ENCODE peak calls at places on chromosomes 7 and 10, in four cellular contexts. E, F, L and Q are unnamed samples.

GRCh38 chr7:776992-777520 is 50.0 kb upstream of the PRKAR1B start:
- DNase-seq in E (no peak), F (no peak), L (no peak), Q (no peak)

GRCh38 chr10:70903262-70903921 is 15.0 kb upstream of the PCBD1 start:
- DNase-seq in E (peak), F (no peak), L (peak), Q (peak)

GRCh38 chr10:131371571-131371970 is 60.0 kb upstream of the TCERG1L start:
- DNase-seq in E (no peak), F (no peak), L (no peak), Q (no peak)

GRCh38 chr7:51123322-51124021 is 193.1 kb downstream of the COBL start:
- DNase-seq in E (no peak), F (no peak), L (peak), Q (no peak)

GRCh38 chr10:99551158-99551557 is 18.4 kb downstream of the NKX2-3 start:
- DNase-seq in E (no peak), F (no peak), L (no peak), Q (no peak)

GRCh38 chr7:140534743-140535142 is 55.4 kb upstream of the MKRN1 start:
- DNase-seq in E (no peak), F (no peak), L (no peak), Q (no peak)

GRCh38 chr7:158946329-158946728 is 90.0 kb downstream of the DYNC2I1 start:
- DNase-seq in E (no peak), F (no peak), L (no peak), Q (no peak)

GRCh38 chr7:122919643-122920181 is 33.5 kb upstream of the CADPS2 start:
- DNase-seq in E (no peak), F (no peak), L (no peak), Q (no peak)

GRCh38 chr10:29239569-29240472 is 49.0 kb upstream of the LYZL1 start:
- DNase-seq in E (peak), F (no peak), L (peak), Q (peak)

GRCh38 chr10:132713421-132714095 is 72.4 kb downstream of the NKX6-2 start:
- DNase-seq in E (no peak), F (no peak), L (no peak), Q (no peak)

GRCh38 chr7:130669051-130669700 is 628 bp upstream of the COPG2 start:
- DNase-seq in E (no peak), F (no peak), L (no peak), Q (no peak)

GRCh38 chr10:72588266-72588665 is 37.6 kb downstream of the MICU1 start:
- DNase-seq in E (no peak), F (no peak), L (no peak), Q (no peak)

GRCh38 chr10:105538933-105539332 is 897.8 kb downstream of the SORCS3 start:
- DNase-seq in E (no peak), F (no peak), L (no peak), Q (no peak)

GRCh38 chr7:101743995-101744360 is 73.4 kb upstream of the CUX1 start:
- DNase-seq in E (no peak), F (no peak), L (no peak), Q (no peak)

GRCh38 chr7:121369462-121369861 is 26.6 kb downstream of the FAM3C start:
- DNase-seq in E (peak), F (no peak), L (peak), Q (peak)

GRCh38 chr10:58701398-58702135 is 188.9 kb downstream of the BICC1 start:
- DNase-seq in E (no peak), F (no peak), L (no peak), Q (no peak)

GRCh38 chr7:130476287-130477001 is 15.4 kb upstream of the MEST start:
- DNase-seq in E (no peak), F (no peak), L (no peak), Q (no peak)

GRCh38 chr7:151644554-151644953 is 124.9 kb upstream of the RHEB start:
- DNase-seq in E (no peak), F (no peak), L (no peak), Q (no peak)

GRCh38 chr10:13520194-13520593 is 8.6 kb downstream of the BEND7 start:
- DNase-seq in E (no peak), F (no peak), L (no peak), Q (no peak)

GRCh38 chr10:91090761-91091529 is 129.5 kb upstream of the PCGF5 start:
- DNase-seq in E (peak), F (no peak), L (no peak), Q (peak)

GRCh38 chr7:120043250-120043649 is 229.7 kb upstream of the KCND2 start:
- DNase-seq in E (no peak), F (no peak), L (no peak), Q (no peak)

GRCh38 chr10:125083576-125083920 is 76.8 kb downstream of the CTBP2 start:
- DNase-seq in E (no peak), F (no peak), L (no peak), Q (no peak)

GRCh38 chr7:36208406-36208805 is 55.4 kb downstream of the EEPD1 start:
- DNase-seq in E (no peak), F (no peak), L (no peak), Q (no peak)

GRCh38 chr7:95986136-95986535 is 213.8 kb downstream of the DYNC1I1 start:
- DNase-seq in E (no peak), F (no peak), L (no peak), Q (no peak)

GRCh38 chr7:51869452-51869851 is 552.8 kb upstream of the COBL start:
- DNase-seq in E (no peak), F (no peak), L (no peak), Q (no peak)

GRCh38 chr10:70851597-70852475 is 36.1 kb downstream of the SGPL1 start:
- DNase-seq in E (no peak), F (no peak), L (no peak), Q (no peak)

GRCh38 chr7:141654551-141654950 is 47.4 kb downstream of the DENND11 start:
- DNase-seq in E (peak), F (peak), L (peak), Q (peak)

GRCh38 chr7:64946772-64947171 is 43.7 kb downstream of the ZNF273 start:
- DNase-seq in E (peak), F (no peak), L (peak), Q (no peak)

GRCh38 chr7:101586971-101587370 is 42.1 kb downstream of the MYL10 start:
- DNase-seq in E (no peak), F (no peak), L (no peak), Q (peak)

GRCh38 chr7:117250801-117251200 is 72.1 kb downstream of the WNT2 start:
- DNase-seq in E (no peak), F (no peak), L (no peak), Q (no peak)

GRCh38 chr7:64599341-64599740 is 36.5 kb upstream of the ZNF680 start:
- DNase-seq in E (no peak), F (no peak), L (no peak), Q (no peak)

GRCh38 chr10:44958196-44958896 is 1.3 kb upstream of the RASSF4 start:
- DNase-seq in E (peak), F (peak), L (no peak), Q (no peak)

GRCh38 chr7:143383642-143383957 is 2.5 kb downstream of the ZYX start:
- DNase-seq in E (no peak), F (no peak), L (no peak), Q (no peak)

GRCh38 chr10:73850863-73851461 is 23.4 kb downstream of the CAMK2G start:
- DNase-seq in E (no peak), F (no peak), L (no peak), Q (no peak)

GRCh38 chr10:29130190-29130673 is 158.6 kb upstream of the LYZL1 start:
- DNase-seq in E (peak), F (no peak), L (no peak), Q (peak)

GRCh38 chr7:81846398-81846797 is 76.6 kb upstream of the HGF start:
- DNase-seq in E (no peak), F (no peak), L (no peak), Q (no peak)

GRCh38 chr10:76632158-76633051 is 1005.2 kb downstream of the KCNMA1 start:
- DNase-seq in E (no peak), F (no peak), L (peak), Q (no peak)

GRCh38 chr10:17737021-17737965 is 14.7 kb upstream of the TMEM236 start:
- DNase-seq in E (peak), F (no peak), L (no peak), Q (peak)

GRCh38 chr10:36211856-36212255 is 569.8 kb upstream of the FZD8 start:
- DNase-seq in E (no peak), F (no peak), L (no peak), Q (no peak)

GRCh38 chr10:43140414-43140813 is 2.2 kb downstream of the CSGALNACT2 start:
- DNase-seq in E (peak), F (no peak), L (no peak), Q (peak)

GRCh38 chr7:98322331-98323260 is 41.1 kb downstream of the BRI3 start:
- DNase-seq in E (no peak), F (no peak), L (no peak), Q (no peak)
- TF ChIP-seq CTCF in E (no peak), F (no peak), L (no peak), Q (no peak)

DNA sequence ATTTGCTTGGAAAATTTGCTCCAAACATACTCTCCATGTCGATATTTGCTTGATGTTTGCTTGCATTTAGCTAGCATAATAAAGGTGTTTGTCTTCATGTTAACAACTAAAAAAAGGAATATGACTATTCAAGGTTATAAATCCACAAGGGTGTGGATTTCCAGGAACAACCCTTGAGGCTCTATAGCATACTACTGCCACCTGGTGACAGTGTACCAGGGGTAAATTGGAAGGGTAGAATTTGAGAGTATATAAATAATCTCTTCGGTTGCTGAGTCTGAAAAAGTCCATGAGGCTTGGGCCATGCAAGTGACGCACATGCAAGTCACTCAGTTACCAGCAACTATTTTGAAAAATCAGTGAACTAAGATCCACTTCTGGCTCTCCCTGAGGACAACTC is 68.4 kb downstream of the SLIT1 start:
- DNase-seq in E (no peak), F (no peak), L (peak), Q (no peak)
- TF ChIP-seq CTCF in E (peak), F (no peak), L (peak), Q (peak)

GRCh38 chr7:92645114-92645497 is 54.9 kb upstream of the FAM133B start:
- DNase-seq in E (no peak), F (no peak), L (no peak), Q (no peak)
- TF ChIP-seq CTCF in E (no peak), F (no peak), L (no peak), Q (no peak)

DNA sequence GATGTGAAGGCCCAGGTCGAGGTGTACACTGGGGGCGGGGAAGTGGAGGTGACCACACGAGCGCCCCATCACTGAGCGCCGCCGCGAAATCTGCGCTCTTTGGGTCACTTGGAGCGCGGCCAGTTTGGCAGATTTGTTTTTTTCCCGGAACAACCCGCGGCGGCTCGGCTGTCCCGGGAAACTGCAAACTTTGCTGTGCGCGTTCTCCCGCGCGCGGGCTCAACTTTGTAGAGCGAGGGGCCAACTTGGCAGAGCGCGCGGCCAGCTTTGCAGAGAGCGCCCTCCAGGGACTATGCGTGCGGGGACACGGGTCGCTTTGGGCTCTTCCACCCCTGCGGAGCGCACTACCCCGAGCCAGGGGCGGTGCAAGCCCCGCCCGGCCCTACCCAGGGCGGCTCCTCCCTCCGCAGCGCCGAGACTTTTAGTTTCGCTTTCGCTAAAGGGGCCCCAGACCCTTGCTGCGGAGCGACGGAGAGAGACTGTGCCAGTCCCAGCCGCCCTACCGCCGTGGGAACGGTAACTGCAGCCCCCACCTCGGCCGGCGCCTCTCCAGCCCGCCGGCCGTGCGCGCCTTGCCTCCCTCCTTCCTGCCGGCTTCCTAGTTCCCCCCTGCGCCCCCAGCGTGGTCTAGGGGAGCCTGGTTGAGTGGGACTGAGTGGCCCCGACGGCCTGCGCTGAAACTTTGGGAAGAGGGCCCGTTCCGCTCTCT is at the start of gene CASP7:
- DNase-seq in E (peak), F (peak), L (peak), Q (peak)
- TF ChIP-seq CTCF in E (peak), F (no peak), L (no peak), Q (peak)

GRCh38 chr10:3889961-3890522 is 105.0 kb upstream of the KLF6 start:
- DNase-seq in E (no peak), F (peak), L (no peak), Q (no peak)

GRCh38 chr10:3887404-3887803 is 102.4 kb upstream of the KLF6 start:
- DNase-seq in E (no peak), F (no peak), L (no peak), Q (no peak)

GRCh38 chr10:3886666-3887251 is 101.8 kb upstream of the KLF6 start:
- DNase-seq in E (no peak), F (peak), L (no peak), Q (no peak)

GRCh38 chr10:3886191-3886590 is 101.2 kb upstream of the KLF6 start:
- DNase-seq in E (no peak), F (peak), L (no peak), Q (no peak)

DNA sequence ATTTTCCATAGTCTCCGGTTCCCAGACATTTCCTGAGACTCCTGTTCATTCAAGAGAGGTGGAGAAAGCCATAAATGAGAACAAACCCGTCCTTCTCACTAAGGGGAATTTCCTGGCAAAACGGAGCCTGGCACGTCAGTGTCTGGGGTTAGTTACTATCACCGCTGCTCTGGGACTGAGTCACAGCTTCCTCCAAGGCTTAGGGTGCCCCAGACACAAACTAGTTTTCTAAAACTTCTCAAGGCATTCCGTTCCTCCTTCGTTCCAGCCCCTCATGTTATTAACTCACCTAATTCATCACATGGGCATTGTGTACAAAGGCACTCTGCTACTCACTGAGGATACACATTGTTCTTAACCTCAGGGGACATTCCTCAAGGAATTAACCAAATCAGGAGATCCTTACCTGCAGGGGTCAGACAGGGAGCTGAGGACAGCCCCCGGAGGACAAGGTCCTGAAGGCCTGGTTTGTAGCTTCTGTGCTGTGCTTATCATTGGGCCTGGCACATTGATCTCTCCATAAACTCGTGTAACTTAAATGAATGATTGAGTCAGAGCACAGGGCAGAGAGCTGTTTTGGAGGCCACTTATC is 103.0 kb upstream of the KLF6 start:
- DNase-seq in E (no peak), F (peak), L (peak), Q (peak)
- TF ChIP-seq CTCF in E (no peak), F (no peak), L (no peak), Q (no peak)

DNA sequence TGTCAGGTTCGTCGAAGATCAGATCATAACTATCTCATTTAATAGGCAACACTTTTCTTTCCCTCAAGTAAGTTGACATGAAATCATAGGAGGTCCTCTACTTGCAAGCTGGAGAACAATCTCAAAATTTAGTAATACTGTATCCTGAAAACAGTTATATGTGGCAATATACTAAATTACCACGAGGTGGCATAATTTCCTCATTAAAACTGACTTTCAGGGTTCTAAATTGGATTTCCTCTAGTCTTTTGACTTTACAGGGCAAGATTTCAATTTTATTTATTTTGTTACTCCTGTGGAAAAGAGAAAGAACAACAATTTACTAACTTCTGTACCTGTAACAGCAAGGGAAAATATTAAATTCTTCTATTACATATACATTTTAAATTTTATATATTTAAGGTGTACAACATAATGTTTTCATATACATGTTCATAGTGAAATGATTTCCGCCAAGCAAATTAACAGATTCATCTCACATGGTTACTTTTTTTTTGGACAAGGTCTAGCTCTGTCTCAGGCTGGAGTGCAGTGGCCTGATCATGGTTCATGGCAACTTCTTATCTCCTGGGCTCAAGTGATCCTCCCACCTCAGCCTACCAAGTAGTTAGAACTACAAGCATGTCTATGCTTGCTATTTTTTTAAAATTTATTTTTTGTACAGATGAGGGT is 53.4 kb upstream of the CYP2C18 start:
- DNase-seq in E (peak), F (no peak), L (no peak), Q (peak)
- TF ChIP-seq CTCF in E (peak), F (peak), L (peak), Q (peak)

GRCh38 chr7:45980181-45980905 is 59.3 kb upstream of the IGFBP3 start:
- DNase-seq in E (no peak), F (no peak), L (no peak), Q (peak)
- TF ChIP-seq CTCF in E (no peak), F (no peak), L (no peak), Q (no peak)

GRCh38 chr10:9608592-9608991 is 1409.1 kb upstream of the CELF2 start:
- DNase-seq in E (no peak), F (no peak), L (no peak), Q (no peak)
- TF ChIP-seq CTCF in E (peak), F (no peak), L (no peak), Q (peak)

GRCh38 chr7:135662123-135662372 is 266 bp upstream of the STMP1 start:
- DNase-seq in E (no peak), F (no peak), L (no peak), Q (no peak)
- TF ChIP-seq CTCF in E (no peak), F (no peak), L (no peak), Q (peak)

GRCh38 chr10:12470719-12471118 is 121.4 kb downstream of the CAMK1D start:
- DNase-seq in E (no peak), F (no peak), L (no peak), Q (no peak)

GRCh38 chr10:12471135-12471534 is 121.8 kb downstream of the CAMK1D start:
- DNase-seq in E (no peak), F (no peak), L (no peak), Q (no peak)

GRCh38 chr10:12473491-12473890 is 124.1 kb downstream of the CAMK1D start:
- DNase-seq in E (no peak), F (no peak), L (no peak), Q (no peak)

GRCh38 chr10:12476661-12477060 is 127.3 kb downstream of the CAMK1D start:
- DNase-seq in E (no peak), F (no peak), L (no peak), Q (no peak)

GRCh38 chr10:12474727-12475414 is 125.5 kb downstream of the CAMK1D start:
- DNase-seq in E (no peak), F (no peak), L (no peak), Q (no peak)
- TF ChIP-seq CTCF in E (no peak), F (no peak), L (no peak), Q (no peak)